ENCODE peak calls at places on chromosomes 7 and 10, in ten cellular contexts. E is mucosa of descending colon; G is cardiac fibroblast; X is GM23338; O is cardiac muscle cell; C is heart right ventricle; P is CD8-positive, alpha-beta T cell; K is colonic mucosa; F is lower lobe of right lung; D is spleen. Y is an unnamed sample.

GRCh38 chr10:119470920-119471702 is 71.4 kb downstream of the RGS10 start:
- DNase-seq in X (no peak), K (no peak), O (no peak), G (no peak), P (no peak), D (no peak), E (no peak), F (no peak), C (no peak), Y (peak)

GRCh38 chr7:6276911-6277408 is 4.5 kb upstream of the CYTH3 start:
- DNase-seq in P (no peak), F (no peak), K (no peak), O (no peak), C (no peak), E (no peak), G (peak), D (peak), X (no peak), Y (no peak)

GRCh38 chr10:124731551-124731950 is 12.6 kb downstream of the FAM53B start:
- DNase-seq in D (peak), X (no peak), E (peak), C (no peak), F (no peak), O (no peak), P (no peak), K (peak), G (no peak), Y (no peak)

GRCh38 chr10:23157691-23158369 is 34.3 kb upstream of the PTF1A start:
- DNase-seq in P (no peak), F (no peak), K (no peak), O (peak), D (no peak), C (no peak), X (peak), G (peak), E (peak), Y (peak)

GRCh38 chr10:27285093-27285492 is 44.5 kb upstream of the ACBD5 start:
- DNase-seq in P (peak), G (peak), D (no peak), E (peak), O (peak), F (no peak), K (no peak), X (peak), C (peak), Y (peak)

GRCh38 chr7:1397491-1398327 is 61.6 kb downstream of the MICALL2 start:
- DNase-seq in X (no peak), C (no peak), F (no peak), G (peak), K (no peak), E (no peak), D (no peak), P (no peak), O (no peak), Y (no peak)

GRCh38 chr7:4871930-4872675 is 10.3 kb upstream of the PAPOLB start:
- DNase-seq in O (peak), K (no peak), X (no peak), P (no peak), E (no peak), D (no peak), G (peak), F (no peak), C (peak), Y (no peak)

GRCh38 chr10:30870926-30871325 is 160.7 kb downstream of the ZNF438 start:
- DNase-seq in C (no peak), O (no peak), P (no peak), F (no peak), X (no peak), E (no peak), G (peak), K (no peak), D (no peak), Y (no peak)

GRCh38 chr7:32206987-32207386 is 136.8 kb upstream of the PDE1C start:
- DNase-seq in C (no peak), O (peak), G (peak), P (no peak), F (no peak), D (no peak), E (no peak), K (no peak), X (peak), Y (no peak)

GRCh38 chr10:71547841-71548493 is 151.2 kb downstream of the CDH23 start:
- DNase-seq in E (peak), C (peak), K (no peak), X (no peak), D (no peak), P (no peak), F (peak), G (peak), O (peak), Y (no peak)

GRCh38 chr7:118312051-118312450 is 87.5 kb downstream of the ANKRD7 start:
- DNase-seq in P (no peak), C (no peak), E (peak), O (no peak), D (no peak), K (no peak), F (no peak), X (no peak), G (no peak), Y (peak)

GRCh38 chr10:115572740-115573455 is 479.7 kb downstream of the ATRNL1 start:
- DNase-seq in X (peak), P (no peak), E (no peak), G (no peak), F (no peak), D (no peak), O (peak), K (no peak), C (no peak), Y (peak)

GRCh38 chr7:66119502-66119901 is 4.9 kb downstream of the CRCP start:
- DNase-seq in P (no peak), X (no peak), O (no peak), D (no peak), K (no peak), G (no peak), F (no peak), C (no peak), E (no peak), Y (no peak)
- H3K4me3 ChIP-seq in P (no peak), X (no peak), O (no peak), D (no peak), K (no peak), G (no peak), F (no peak), C (no peak), E (no peak), Y (no peak)

DNA sequence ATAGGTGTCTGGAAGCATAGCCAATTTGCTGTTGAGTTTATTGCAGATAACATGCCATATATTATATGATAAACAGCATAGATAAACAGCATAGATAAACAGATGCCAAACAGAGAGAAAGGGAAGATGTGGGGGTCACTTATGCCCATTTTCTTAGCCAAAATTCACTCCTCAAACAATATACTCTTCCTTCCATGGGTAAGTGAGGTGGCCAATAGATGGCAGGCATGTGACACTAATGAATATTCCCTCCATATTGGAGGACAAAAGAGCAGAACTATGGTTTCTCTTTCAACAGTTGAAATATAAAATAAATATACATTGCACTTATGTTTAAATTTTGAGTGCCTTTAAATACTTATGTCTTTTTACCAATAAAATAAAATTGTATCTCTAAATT is 1212.8 kb downstream of the REEP3 start:
- DNase-seq in F (no peak), E (peak), O (peak), D (no peak), C (no peak), P (no peak), X (peak), K (peak), G (peak), Y (peak)
- TF ChIP-seq CTCF in F (no peak), E (no peak), O (peak), D (peak), C (peak), P (no peak), X (peak), K (peak), G (peak), Y (peak)

DNA sequence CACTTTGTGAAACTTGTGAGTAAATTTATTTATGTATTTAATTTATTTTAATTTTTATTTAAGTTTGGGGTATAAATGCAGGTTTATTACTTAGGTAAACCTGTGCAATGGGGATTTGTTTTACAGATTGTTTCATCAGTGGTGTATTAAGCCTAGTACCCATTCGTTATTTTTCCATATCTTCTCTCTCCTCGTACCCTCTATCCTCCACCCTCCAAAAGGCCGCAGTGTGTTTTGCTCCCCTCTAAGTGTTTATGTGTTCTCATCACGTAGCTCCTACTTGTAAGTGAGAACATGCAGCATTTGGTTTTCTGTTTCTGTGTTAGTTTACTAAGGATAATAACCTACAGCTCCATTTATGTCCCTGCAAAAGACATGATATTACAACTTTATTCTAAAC is 145.4 kb upstream of the SMIM30 start:
- DNase-seq in X (no peak), D (no peak), P (no peak), G (no peak), C (no peak), K (no peak), E (no peak), F (no peak), O (no peak), Y (no peak)
- H3K4me3 ChIP-seq in X (no peak), D (no peak), P (no peak), G (no peak), C (no peak), K (no peak), E (no peak), F (no peak), O (no peak), Y (no peak)

DNA sequence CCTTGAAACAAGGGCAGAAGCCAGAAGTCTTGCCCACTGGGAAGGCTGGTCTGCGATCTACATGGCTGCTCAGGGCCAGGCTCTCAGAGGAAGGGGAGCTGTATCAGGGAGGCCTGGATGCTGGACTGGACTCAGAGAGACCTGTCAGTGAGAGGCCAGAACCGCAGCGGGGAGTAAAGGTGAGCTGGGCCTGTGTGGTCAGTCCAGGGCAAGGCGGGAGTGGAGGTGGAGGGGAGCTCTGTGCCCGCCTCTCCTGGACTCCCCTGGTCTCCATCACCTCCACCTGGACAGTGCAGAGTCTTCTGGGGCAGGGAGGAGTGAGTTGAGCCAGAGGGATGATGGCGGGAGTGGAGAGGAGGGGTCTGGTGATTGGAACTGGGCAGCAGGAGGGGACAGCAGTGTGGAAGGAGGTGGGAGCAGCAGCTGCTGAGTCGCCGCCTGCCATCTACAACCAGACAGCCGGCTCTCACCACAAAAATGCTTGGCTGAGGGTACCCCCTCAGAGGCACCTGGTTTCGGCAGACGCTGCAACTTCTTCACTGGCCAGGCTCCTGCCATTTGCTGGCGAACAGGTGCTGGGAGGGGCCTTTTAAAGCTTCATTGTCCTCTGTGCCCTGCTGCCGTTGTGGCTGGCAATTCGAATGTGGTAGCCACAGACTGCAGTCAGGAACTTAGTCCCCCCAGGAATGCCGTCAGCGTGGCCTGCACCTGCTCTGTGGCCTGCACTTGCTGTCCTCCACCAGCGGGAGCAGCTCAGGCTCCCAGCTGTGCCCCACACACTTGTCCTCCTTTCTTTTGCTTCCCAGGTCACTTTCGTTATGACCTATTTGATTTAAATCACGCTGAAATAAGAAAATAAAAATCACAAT is 3.5 kb downstream of the RASSF4 start:
- DNase-seq in D (peak), K (no peak), O (peak), E (no peak), P (no peak), C (peak), F (no peak), G (no peak), X (peak), Y (peak)
- TF ChIP-seq CTCF in D (peak), K (no peak), O (peak), E (no peak), P (no peak), C (peak), F (peak), G (peak), X (peak), Y (peak)

GRCh38 chr7:135377171-135377570 is 132.7 kb downstream of the CNOT4 start:
- DNase-seq in O (no peak), C (no peak), E (no peak), P (no peak), D (no peak), X (no peak), G (no peak), K (no peak), F (no peak), Y (no peak)

GRCh38 chr7:135372222-135372621 is 137.7 kb downstream of the CNOT4 start:
- DNase-seq in K (no peak), X (no peak), P (no peak), C (no peak), G (no peak), F (no peak), D (no peak), O (no peak), E (no peak), Y (no peak)

GRCh38 chr7:135380351-135380750 is 129.6 kb downstream of the CNOT4 start:
- DNase-seq in X (no peak), F (no peak), G (no peak), P (no peak), C (no peak), D (no peak), E (no peak), O (no peak), K (no peak), Y (no peak)

GRCh38 chr7:135374736-135375135 is 135.2 kb downstream of the CNOT4 start:
- DNase-seq in F (no peak), P (no peak), O (no peak), K (no peak), G (no peak), C (no peak), D (no peak), X (no peak), E (no peak), Y (no peak)

DNA sequence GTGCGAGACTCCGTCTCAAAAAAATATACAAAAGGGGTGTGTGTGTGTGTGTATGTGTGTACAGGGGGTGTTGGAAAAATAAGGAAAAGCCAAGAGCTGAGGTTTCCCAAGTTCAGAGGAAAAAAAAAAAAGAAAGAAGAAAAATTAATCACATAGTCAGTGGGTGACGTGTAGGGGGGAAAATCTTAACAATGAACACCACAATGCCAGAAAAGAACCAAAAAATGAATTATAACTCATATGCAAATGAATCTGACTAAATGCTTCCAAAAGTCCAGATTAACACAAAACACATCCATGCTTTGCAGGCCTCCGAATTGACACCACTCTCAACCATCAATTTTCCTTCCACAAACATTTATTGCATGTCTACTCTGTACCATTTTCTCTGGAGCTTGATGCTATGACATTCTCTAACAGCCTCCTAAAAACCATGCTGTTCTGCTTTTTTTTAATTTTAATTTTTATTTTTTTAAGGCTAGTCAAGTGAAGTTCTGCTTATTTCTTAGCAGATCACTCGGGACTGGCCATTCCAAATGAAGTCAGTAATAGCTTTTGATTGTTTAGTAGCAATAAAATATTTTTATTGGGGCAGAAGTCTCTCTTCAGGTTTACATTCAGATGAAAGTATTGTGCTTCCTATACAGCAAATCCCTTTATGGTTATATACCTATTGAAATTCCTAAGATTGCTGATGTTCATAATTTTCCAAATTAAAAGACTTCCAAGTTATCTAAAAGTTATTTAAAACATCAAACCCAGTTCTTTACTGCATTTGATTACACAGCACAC is 133.8 kb downstream of the CNOT4 start:
- DNase-seq in P (no peak), O (no peak), G (no peak), F (no peak), D (no peak), E (no peak), K (no peak), C (no peak), X (no peak), Y (no peak)
- H3K4me3 ChIP-seq in P (no peak), O (no peak), G (no peak), F (no peak), D (no peak), E (no peak), K (no peak), C (no peak), X (no peak), Y (no peak)